ENCODE peak calls at places on chromosomes 3 and 15, in five cellular contexts. Q is activated naive CD8-positive, alpha-beta T cell treated with anti-CD3 and anti-CD28 coated beads for 36 hours; V is Panc1; J is HS-5; E is NCI-H345. U is an unnamed sample.

GRCh38 chr3:37753428-37753827 is 108.3 kb upstream of the CTDSPL start:
- DNase-seq in V (no peak), E (peak), Q (no peak), J (no peak), U (no peak)

GRCh38 chr3:52458770-52459540 is 3.6 kb downstream of the NISCH start:
- DNase-seq in Q (no peak), V (no peak), E (no peak), J (no peak), U (no peak)

GRCh38 chr15:43067717-43068461 is 37.9 kb downstream of the UBR1 start:
- DNase-seq in J (peak), V (no peak), Q (no peak), E (no peak), U (no peak)

GRCh38 chr15:68633181-68634121 is 54.7 kb downstream of the CORO2B start:
- DNase-seq in E (no peak), Q (no peak), J (no peak), V (no peak), U (peak)

GRCh38 chr3:103052236-103052830 is 617.5 kb downstream of the ZPLD1 start:
- DNase-seq in J (peak), V (no peak), E (no peak), Q (no peak), U (no peak)

GRCh38 chr15:92663250-92663951 is 7.8 kb upstream of the FAM174B start:
- DNase-seq in V (no peak), E (no peak), Q (peak), J (no peak), U (no peak)

GRCh38 chr3:125585595-125586223 is 9.6 kb downstream of the OSBPL11 start:
- DNase-seq in E (peak), V (no peak), Q (peak), J (peak), U (peak)

GRCh38 chr15:65561934-65562333 is 31.7 kb downstream of the HACD3 start:
- DNase-seq in Q (no peak), E (no peak), V (no peak), J (no peak), U (no peak)

GRCh38 chr15:38202356-38202755 is 50.3 kb upstream of the SPRED1 start:
- DNase-seq in Q (no peak), V (no peak), E (no peak), J (no peak), U (no peak)

GRCh38 chr3:189340680-189341460 is 169.1 kb downstream of the TPRG1 start:
- DNase-seq in E (no peak), J (no peak), Q (peak), V (no peak), U (no peak)

U was measured in NCI-H526.